ENCODE peak calls at places on chromosome 11, in five cellular contexts. One of them, this sample, is unnamed.

GRCh38 chr11:8242113-8242475 is 21.6 kb downstream of the LMO1 start:
- DNase-seq in GM23248: no peak
- DNase-seq in cardiac muscle cell: no peak
- DNase-seq in left ventricle myocardium inferior: no peak
- DNase-seq in A549: no peak
- DNase-seq in this sample: no peak

GRCh38 chr11:2798951-2799761 is 86.4 kb downstream of the CDKN1C start:
- DNase-seq in left ventricle myocardium inferior: peak
- DNase-seq in cardiac muscle cell: no peak
- DNase-seq in GM23248: no peak
- DNase-seq in A549: no peak
- DNase-seq in this sample: peak

GRCh38 chr11:70205766-70206165 is 2.7 kb downstream of the FADD start:
- DNase-seq in left ventricle myocardium inferior: no peak
- DNase-seq in A549: no peak
- DNase-seq in cardiac muscle cell: no peak
- DNase-seq in GM23248: no peak
- DNase-seq in this sample: peak

GRCh38 chr11:8205566-8205965 is 36.7 kb upstream of the RIC3 start:
- DNase-seq in A549: no peak
- DNase-seq in cardiac muscle cell: no peak
- DNase-seq in GM23248: no peak
- DNase-seq in left ventricle myocardium inferior: no peak
- DNase-seq in this sample: no peak

GRCh38 chr11:67285541-67286498 is 3.3 kb upstream of the ANKRD13D start:
- DNase-seq in GM23248: no peak
- DNase-seq in cardiac muscle cell: no peak
- DNase-seq in A549: no peak
- DNase-seq in left ventricle myocardium inferior: peak
- DNase-seq in this sample: peak

GRCh38 chr11:15627560-15627959 is 512.8 kb downstream of the INSC start:
- DNase-seq in cardiac muscle cell: no peak
- DNase-seq in A549: no peak
- DNase-seq in GM23248: peak
- DNase-seq in left ventricle myocardium inferior: no peak
- DNase-seq in this sample: no peak

GRCh38 chr11:21514298-21514697 is 678.6 kb upstream of the ANO5 start:
- DNase-seq in A549: peak
- DNase-seq in GM23248: peak
- DNase-seq in cardiac muscle cell: peak
- DNase-seq in left ventricle myocardium inferior: no peak
- DNase-seq in this sample: no peak

GRCh38 chr11:86816251-86816726 is 15.9 kb downstream of the PRSS23 start:
- DNase-seq in cardiac muscle cell: peak
- DNase-seq in A549: peak
- DNase-seq in GM23248: peak
- DNase-seq in left ventricle myocardium inferior: no peak
- DNase-seq in this sample: no peak

GRCh38 chr11:16194566-16194965 is 161.8 kb downstream of the SOX6 start:
- DNase-seq in cardiac muscle cell: no peak
- DNase-seq in left ventricle myocardium inferior: no peak
- DNase-seq in GM23248: peak
- DNase-seq in A549: no peak
- DNase-seq in this sample: no peak

GRCh38 chr11:77705195-77705876 is 67.7 kb upstream of the CLNS1A start:
- DNase-seq in left ventricle myocardium inferior: no peak
- DNase-seq in cardiac muscle cell: no peak
- DNase-seq in GM23248: peak
- DNase-seq in A549: peak
- DNase-seq in this sample: no peak

GRCh38 chr11:689630-690029 is 5.4 kb downstream of the DEAF1 start:
- DNase-seq in GM23248: no peak
- DNase-seq in left ventricle myocardium inferior: no peak
- DNase-seq in A549: no peak
- DNase-seq in cardiac muscle cell: no peak
- DNase-seq in this sample: no peak

GRCh38 chr11:25200925-25201324 is 704.1 kb downstream of the LUZP2 start:
- DNase-seq in cardiac muscle cell: no peak
- DNase-seq in GM23248: no peak
- DNase-seq in A549: no peak
- DNase-seq in left ventricle myocardium inferior: no peak
- DNase-seq in this sample: no peak

GRCh38 chr11:102733232-102733875 is 8.6 kb upstream of the MMP8 start:
- DNase-seq in A549: peak
- DNase-seq in cardiac muscle cell: peak
- DNase-seq in GM23248: peak
- DNase-seq in left ventricle myocardium inferior: peak
- DNase-seq in this sample: peak

GRCh38 chr11:16225623-16226022 is 130.7 kb downstream of the SOX6 start:
- DNase-seq in A549: no peak
- DNase-seq in cardiac muscle cell: no peak
- DNase-seq in left ventricle myocardium inferior: no peak
- DNase-seq in GM23248: no peak
- DNase-seq in this sample: no peak

GRCh38 chr11:47895035-47895434 is 46.9 kb upstream of the NUP160 start:
- DNase-seq in A549: no peak
- DNase-seq in GM23248: no peak
- DNase-seq in left ventricle myocardium inferior: no peak
- DNase-seq in cardiac muscle cell: no peak
- DNase-seq in this sample: no peak

GRCh38 chr11:73467505-73467904 is 91.3 kb downstream of the RELT start:
- DNase-seq in cardiac muscle cell: no peak
- DNase-seq in A549: no peak
- DNase-seq in GM23248: no peak
- DNase-seq in left ventricle myocardium inferior: no peak
- DNase-seq in this sample: no peak

GRCh38 chr11:9017773-9018172 is 14.0 kb upstream of the NRIP3 start:
- DNase-seq in A549: no peak
- DNase-seq in cardiac muscle cell: no peak
- DNase-seq in GM23248: peak
- DNase-seq in left ventricle myocardium inferior: peak
- DNase-seq in this sample: peak

GRCh38 chr11:118911113-118911879 is 14.4 kb downstream of the BCL9L start:
- DNase-seq in GM23248: peak
- DNase-seq in cardiac muscle cell: no peak
- DNase-seq in A549: peak
- DNase-seq in left ventricle myocardium inferior: no peak
- DNase-seq in this sample: no peak

GRCh38 chr11:20671856-20672546 is 2.6 kb downstream of the NELL1 start:
- DNase-seq in A549: peak
- DNase-seq in left ventricle myocardium inferior: no peak
- DNase-seq in cardiac muscle cell: peak
- DNase-seq in GM23248: peak
- DNase-seq in this sample: no peak

GRCh38 chr11:41437006-41437405 is 22.4 kb downstream of the LRRC4C start:
- DNase-seq in A549: no peak
- DNase-seq in left ventricle myocardium inferior: no peak
- DNase-seq in cardiac muscle cell: no peak
- DNase-seq in GM23248: no peak
- DNase-seq in this sample: no peak

GRCh38 chr11:114848027-114848426 is 169.7 kb downstream of the NXPE2 start:
- DNase-seq in cardiac muscle cell: no peak
- DNase-seq in left ventricle myocardium inferior: no peak
- DNase-seq in A549: no peak
- DNase-seq in GM23248: no peak
- DNase-seq in this sample: no peak

GRCh38 chr11:17643506-17644405 is 75.6 kb upstream of the MYOD1 start:
- DNase-seq in A549: no peak
- DNase-seq in left ventricle myocardium inferior: no peak
- DNase-seq in cardiac muscle cell: no peak
- DNase-seq in GM23248: no peak
- DNase-seq in this sample: no peak

GRCh38 chr11:35955636-35956035 is 11.8 kb downstream of the LDLRAD3 start:
- DNase-seq in cardiac muscle cell: no peak
- DNase-seq in A549: no peak
- DNase-seq in left ventricle myocardium inferior: no peak
- DNase-seq in GM23248: no peak
- DNase-seq in this sample: no peak

GRCh38 chr11:34074391-34074790 is 22.9 kb downstream of the CAPRIN1 start:
- DNase-seq in GM23248: no peak
- DNase-seq in A549: no peak
- DNase-seq in cardiac muscle cell: no peak
- DNase-seq in left ventricle myocardium inferior: no peak
- DNase-seq in this sample: no peak

GRCh38 chr11:30914143-30914762 is 328.1 kb upstream of the MPPED2 start:
- DNase-seq in cardiac muscle cell: peak
- DNase-seq in GM23248: peak
- DNase-seq in left ventricle myocardium inferior: peak
- DNase-seq in A549: peak
- DNase-seq in this sample: peak

GRCh38 chr11:125092669-125093068 is 18.8 kb downstream of the TMEM218 start:
- DNase-seq in GM23248: no peak
- DNase-seq in cardiac muscle cell: no peak
- DNase-seq in A549: no peak
- DNase-seq in left ventricle myocardium inferior: no peak
- DNase-seq in this sample: no peak
- H3K27ac ChIP-seq in GM23248: no peak
- H3K27ac ChIP-seq in cardiac muscle cell: no peak
- H3K27ac ChIP-seq in A549: no peak
- H3K27ac ChIP-seq in left ventricle myocardium inferior: no peak
- H3K27ac ChIP-seq in this sample: no peak

DNA sequence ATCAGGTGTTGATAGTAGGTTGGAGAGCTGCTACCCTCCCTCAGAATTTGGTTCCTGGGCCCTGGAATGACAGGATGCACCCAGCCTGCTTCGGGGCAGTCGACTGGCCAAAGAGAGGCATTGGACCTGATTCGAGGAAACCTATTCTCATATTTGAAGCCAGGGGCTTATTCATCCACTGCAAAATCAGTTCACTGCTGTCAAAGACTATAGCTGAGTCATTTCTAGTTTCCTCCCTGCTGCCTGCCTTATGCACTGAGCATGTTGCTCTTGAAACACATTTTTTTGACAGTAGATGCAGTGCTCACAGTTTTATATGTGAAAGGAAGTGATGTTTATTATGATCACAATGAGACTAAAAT is 565.4 kb downstream of the ETS1 start:
- DNase-seq in A549: no peak
- DNase-seq in cardiac muscle cell: no peak
- DNase-seq in GM23248: peak
- DNase-seq in left ventricle myocardium inferior: no peak
- DNase-seq in this sample: no peak
- H3K27ac ChIP-seq in A549: no peak
- H3K27ac ChIP-seq in cardiac muscle cell: no peak
- H3K27ac ChIP-seq in GM23248: no peak
- H3K27ac ChIP-seq in left ventricle myocardium inferior: no peak
- H3K27ac ChIP-seq in this sample: no peak

GRCh38 chr11:108853864-108854263 is 189.0 kb downstream of the DDX10 start:
- DNase-seq in left ventricle myocardium inferior: peak
- DNase-seq in cardiac muscle cell: peak
- DNase-seq in A549: no peak
- DNase-seq in GM23248: no peak
- DNase-seq in this sample: no peak

GRCh38 chr11:108854366-108854765 is 189.5 kb downstream of the DDX10 start:
- DNase-seq in left ventricle myocardium inferior: no peak
- DNase-seq in cardiac muscle cell: no peak
- DNase-seq in A549: no peak
- DNase-seq in GM23248: peak
- DNase-seq in this sample: no peak

GRCh38 chr11:108852701-108853100 is 187.8 kb downstream of the DDX10 start:
- DNase-seq in left ventricle myocardium inferior: no peak
- DNase-seq in GM23248: no peak
- DNase-seq in cardiac muscle cell: no peak
- DNase-seq in A549: no peak
- DNase-seq in this sample: no peak

GRCh38 chr11:108851781-108852180 is 186.9 kb downstream of the DDX10 start:
- DNase-seq in left ventricle myocardium inferior: no peak
- DNase-seq in A549: no peak
- DNase-seq in GM23248: no peak
- DNase-seq in cardiac muscle cell: no peak
- DNase-seq in this sample: no peak

DNA sequence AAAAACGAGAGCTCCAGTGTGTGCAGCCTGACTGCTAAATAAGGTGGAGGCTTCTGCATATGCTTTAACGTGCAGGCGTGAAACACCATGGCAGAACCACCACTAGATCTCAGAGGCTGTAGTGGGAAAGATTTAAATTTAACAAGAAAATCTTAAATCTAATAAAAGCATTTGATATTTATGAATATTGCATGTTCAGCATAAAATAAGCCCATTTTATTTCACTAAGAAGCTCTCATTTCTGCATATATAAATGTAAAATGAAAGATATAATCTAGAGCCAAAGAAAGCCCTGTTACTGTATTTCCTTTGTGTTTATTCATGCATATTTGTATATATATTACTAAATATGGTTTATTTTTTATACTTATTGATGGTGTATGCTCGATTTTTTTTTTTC is 188.3 kb downstream of the DDX10 start:
- DNase-seq in cardiac muscle cell: no peak
- DNase-seq in left ventricle myocardium inferior: no peak
- DNase-seq in GM23248: no peak
- DNase-seq in A549: no peak
- DNase-seq in this sample: no peak
- H3K27ac ChIP-seq in cardiac muscle cell: peak
- H3K27ac ChIP-seq in left ventricle myocardium inferior: peak
- H3K27ac ChIP-seq in GM23248: no peak
- H3K27ac ChIP-seq in A549: no peak
- H3K27ac ChIP-seq in this sample: no peak

GRCh38 chr11:113178671-113179070 is 135.7 kb upstream of the TTC12 start:
- DNase-seq in left ventricle myocardium inferior: no peak
- DNase-seq in A549: no peak
- DNase-seq in cardiac muscle cell: peak
- DNase-seq in GM23248: no peak
- DNase-seq in this sample: no peak
- H3K27ac ChIP-seq in left ventricle myocardium inferior: no peak
- H3K27ac ChIP-seq in A549: no peak
- H3K27ac ChIP-seq in cardiac muscle cell: no peak
- H3K27ac ChIP-seq in GM23248: no peak
- H3K27ac ChIP-seq in this sample: no peak

This sample was measured in aorta.